ENCODE peak calls at places on chromosomes 11 and 22, in six cellular contexts. One of them, this sample, is unnamed. For H3K4me1, the result is how much of the 10 kb centered on the place peaks cover.

GRCh38 chr11:46345881-46346484 is 1.3 kb upstream of the DGKZ start:
- DNase-seq in A673: no peak
- DNase-seq in OCI-LY7: no peak
- DNase-seq in spleen: peak
- DNase-seq in mammary epithelial cell: peak
- DNase-seq in cardiac muscle cell: no peak
- DNase-seq in this sample: no peak

GRCh38 chr11:43830928-43831440 is 49.6 kb upstream of the ALKBH3 start:
- DNase-seq in A673: peak
- DNase-seq in OCI-LY7: no peak
- DNase-seq in spleen: no peak
- DNase-seq in mammary epithelial cell: peak
- DNase-seq in cardiac muscle cell: peak
- DNase-seq in this sample: peak

GRCh38 chr11:14422052-14422813 is 63.2 kb upstream of the RRAS2 start:
- DNase-seq in A673: peak
- DNase-seq in OCI-LY7: no peak
- DNase-seq in spleen: peak
- DNase-seq in mammary epithelial cell: peak
- DNase-seq in cardiac muscle cell: peak
- DNase-seq in this sample: peak

GRCh38 chr11:74870485-74870884 is 78.4 kb downstream of the XRRA1 start:
- DNase-seq in A673: peak
- DNase-seq in OCI-LY7: peak
- DNase-seq in spleen: no peak
- DNase-seq in mammary epithelial cell: peak
- DNase-seq in cardiac muscle cell: peak
- DNase-seq in this sample: no peak

GRCh38 chr11:10302294-10302743 is 2.6 kb upstream of the ADM start:
- DNase-seq in A673: no peak
- DNase-seq in OCI-LY7: no peak
- DNase-seq in spleen: peak
- DNase-seq in mammary epithelial cell: no peak
- DNase-seq in cardiac muscle cell: peak
- DNase-seq in this sample: peak

GRCh38 chr11:72426758-72427157 is 7.6 kb downstream of the CLPB start:
- DNase-seq in A673: no peak
- DNase-seq in OCI-LY7: no peak
- DNase-seq in spleen: no peak
- DNase-seq in mammary epithelial cell: no peak
- DNase-seq in cardiac muscle cell: no peak
- DNase-seq in this sample: no peak

GRCh38 chr11:125070699-125071254 is 7.7 kb downstream of the SLC37A2 start:
- DNase-seq in A673: no peak
- DNase-seq in OCI-LY7: peak
- DNase-seq in spleen: peak
- DNase-seq in mammary epithelial cell: peak
- DNase-seq in cardiac muscle cell: peak
- DNase-seq in this sample: peak

GRCh38 chr11:65425105-65425970 is 2.7 kb downstream of the NEAT1 start:
- DNase-seq in A673: peak
- DNase-seq in OCI-LY7: peak
- DNase-seq in spleen: peak
- DNase-seq in mammary epithelial cell: peak
- DNase-seq in cardiac muscle cell: peak
- DNase-seq in this sample: no peak

GRCh38 chr22:22060200-22061084 is 77.9 kb upstream of the TOP3B start:
- DNase-seq in A673: peak
- DNase-seq in OCI-LY7: peak
- DNase-seq in spleen: peak
- DNase-seq in mammary epithelial cell: peak
- DNase-seq in cardiac muscle cell: peak
- DNase-seq in this sample: no peak

GRCh38 chr11:65872555-65873279 is at the start of gene EFEMP2:
- DNase-seq in A673: no peak
- DNase-seq in OCI-LY7: no peak
- DNase-seq in spleen: peak
- DNase-seq in mammary epithelial cell: no peak
- DNase-seq in cardiac muscle cell: peak
- DNase-seq in this sample: no peak

GRCh38 chr11:73478737-73479347 is 102.6 kb downstream of the RELT start:
- DNase-seq in A673: peak
- DNase-seq in OCI-LY7: peak
- DNase-seq in spleen: no peak
- DNase-seq in mammary epithelial cell: peak
- DNase-seq in cardiac muscle cell: peak
- DNase-seq in this sample: peak

GRCh38 chr11:76233936-76234703 is 27.8 kb upstream of the WNT11 start:
- DNase-seq in A673: peak
- DNase-seq in OCI-LY7: peak
- DNase-seq in spleen: peak
- DNase-seq in mammary epithelial cell: peak
- DNase-seq in cardiac muscle cell: peak
- DNase-seq in this sample: no peak

GRCh38 chr11:35007277-35007676 is 90.9 kb downstream of the PDHX start:
- DNase-seq in A673: no peak
- DNase-seq in OCI-LY7: no peak
- DNase-seq in spleen: no peak
- DNase-seq in mammary epithelial cell: no peak
- DNase-seq in cardiac muscle cell: no peak
- DNase-seq in this sample: no peak

GRCh38 chr11:106461148-106461547 is 383.7 kb downstream of the AASDHPPT start:
- DNase-seq in A673: no peak
- DNase-seq in OCI-LY7: no peak
- DNase-seq in spleen: no peak
- DNase-seq in mammary epithelial cell: no peak
- DNase-seq in cardiac muscle cell: no peak
- DNase-seq in this sample: no peak

GRCh38 chr22:48975886-48976285 is 851.8 kb downstream of the BRD1 start:
- DNase-seq in A673: peak
- DNase-seq in OCI-LY7: no peak
- DNase-seq in spleen: no peak
- DNase-seq in mammary epithelial cell: no peak
- DNase-seq in cardiac muscle cell: no peak
- DNase-seq in this sample: no peak

GRCh38 chr11:119896387-119897045 is 167.5 kb upstream of the NECTIN1 start:
- DNase-seq in A673: no peak
- DNase-seq in OCI-LY7: no peak
- DNase-seq in spleen: peak
- DNase-seq in mammary epithelial cell: no peak
- DNase-seq in cardiac muscle cell: no peak
- DNase-seq in this sample: no peak

GRCh38 chr11:70242885-70243284 is 27.6 kb upstream of the PPFIA1 start:
- DNase-seq in A673: no peak
- DNase-seq in OCI-LY7: no peak
- DNase-seq in spleen: no peak
- DNase-seq in mammary epithelial cell: no peak
- DNase-seq in cardiac muscle cell: no peak
- DNase-seq in this sample: no peak

GRCh38 chr11:113974741-113975470 is at the start of gene HTR3A:
- DNase-seq in A673: peak
- DNase-seq in OCI-LY7: no peak
- DNase-seq in spleen: no peak
- DNase-seq in mammary epithelial cell: no peak
- DNase-seq in cardiac muscle cell: peak
- DNase-seq in this sample: no peak

GRCh38 chr22:25680949-25681348 is 61.0 kb upstream of the MYO18B start:
- DNase-seq in A673: no peak
- DNase-seq in OCI-LY7: no peak
- DNase-seq in spleen: no peak
- DNase-seq in mammary epithelial cell: no peak
- DNase-seq in cardiac muscle cell: no peak
- DNase-seq in this sample: no peak

GRCh38 chr22:19598054-19598855 is 74.0 kb upstream of the CLDN5 start:
- DNase-seq in A673: no peak
- DNase-seq in OCI-LY7: peak
- DNase-seq in spleen: peak
- DNase-seq in mammary epithelial cell: peak
- DNase-seq in cardiac muscle cell: no peak
- DNase-seq in this sample: peak

GRCh38 chr11:102989379-102990047 is 34.0 kb upstream of the MMP13 start:
- DNase-seq in A673: no peak
- DNase-seq in OCI-LY7: no peak
- DNase-seq in spleen: no peak
- DNase-seq in mammary epithelial cell: no peak
- DNase-seq in cardiac muscle cell: no peak
- DNase-seq in this sample: no peak

GRCh38 chr22:42207918-42208317 is 62.5 kb downstream of the TCF20 start:
- DNase-seq in A673: no peak
- DNase-seq in OCI-LY7: no peak
- DNase-seq in spleen: no peak
- DNase-seq in mammary epithelial cell: no peak
- DNase-seq in cardiac muscle cell: no peak
- DNase-seq in this sample: no peak

GRCh38 chr11:98940913-98941312 is 79.8 kb upstream of the CNTN5 start:
- DNase-seq in A673: no peak
- DNase-seq in OCI-LY7: no peak
- DNase-seq in spleen: no peak
- DNase-seq in mammary epithelial cell: no peak
- DNase-seq in cardiac muscle cell: no peak
- DNase-seq in this sample: peak

GRCh38 chr11:62565100-62565802 is 8.4 kb downstream of the EEF1G start:
- DNase-seq in A673: no peak
- DNase-seq in OCI-LY7: no peak
- DNase-seq in spleen: peak
- DNase-seq in mammary epithelial cell: no peak
- DNase-seq in cardiac muscle cell: no peak
- DNase-seq in this sample: no peak

GRCh38 chr22:24698266-24698926 is 76.1 kb downstream of the PIWIL3 start:
- DNase-seq in A673: no peak
- DNase-seq in OCI-LY7: no peak
- DNase-seq in spleen: no peak
- DNase-seq in mammary epithelial cell: no peak
- DNase-seq in cardiac muscle cell: no peak
- DNase-seq in this sample: no peak

DNA sequence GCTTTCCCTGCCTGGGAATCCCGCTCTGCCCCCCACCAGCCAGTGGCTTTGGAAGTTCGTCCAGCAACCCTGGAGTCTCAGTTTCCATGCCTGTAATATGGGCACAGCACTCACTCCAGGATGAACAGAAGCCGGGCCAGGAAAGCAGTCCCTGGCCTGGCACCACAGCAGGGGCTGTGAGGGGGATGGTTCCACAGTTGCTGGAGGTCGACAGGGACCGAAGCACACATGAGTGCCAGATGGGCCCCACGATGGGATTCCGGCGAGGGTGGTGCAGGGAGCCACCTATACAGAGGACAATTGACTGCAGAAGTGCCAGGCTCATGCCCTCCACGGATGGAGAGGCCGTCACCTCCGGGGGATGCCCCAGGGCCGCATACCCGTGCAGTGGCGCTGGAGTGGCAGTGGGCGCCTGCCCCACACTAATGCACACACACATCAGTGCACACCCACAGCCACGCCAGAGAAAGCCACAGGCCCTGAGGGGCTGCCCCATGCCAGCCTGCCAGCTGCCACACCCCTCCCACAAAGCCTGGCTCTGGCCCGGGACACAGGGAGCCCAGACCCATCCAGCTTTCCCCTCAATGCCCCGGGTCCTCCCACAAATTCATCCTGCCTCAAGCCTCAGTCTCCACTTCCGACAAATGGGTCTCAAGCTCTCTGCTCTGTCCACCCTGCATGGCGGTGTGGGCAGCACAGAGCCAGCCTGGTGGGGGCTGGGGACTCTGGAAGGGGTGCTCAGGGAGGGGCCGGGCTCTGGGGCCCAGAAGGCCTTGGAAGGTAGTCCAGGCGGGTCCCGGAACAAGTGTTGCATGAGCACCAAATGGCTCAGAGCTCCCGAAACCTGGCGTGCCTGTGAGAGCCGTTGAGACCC is 9.7 kb downstream of the ASCL2 start:
- DNase-seq in A673: no peak
- DNase-seq in OCI-LY7: no peak
- DNase-seq in spleen: peak
- DNase-seq in mammary epithelial cell: no peak
- DNase-seq in cardiac muscle cell: no peak
- DNase-seq in this sample: no peak
- H3K4me1 ChIP-seq in A673: under half
- H3K4me1 ChIP-seq in OCI-LY7: under half
- H3K4me1 ChIP-seq in spleen: under half
- H3K4me1 ChIP-seq in mammary epithelial cell: under half
- H3K4me1 ChIP-seq in cardiac muscle cell: under half
- H3K4me1 ChIP-seq in this sample: under half

GRCh38 chr22:46087336-46087690 is 63.0 kb upstream of the PPARA start:
- DNase-seq in A673: no peak
- DNase-seq in OCI-LY7: no peak
- DNase-seq in spleen: no peak
- DNase-seq in mammary epithelial cell: no peak
- DNase-seq in cardiac muscle cell: no peak
- DNase-seq in this sample: no peak

GRCh38 chr22:46087816-46088277 is 62.5 kb upstream of the PPARA start:
- DNase-seq in A673: peak
- DNase-seq in OCI-LY7: no peak
- DNase-seq in spleen: peak
- DNase-seq in mammary epithelial cell: peak
- DNase-seq in cardiac muscle cell: peak
- DNase-seq in this sample: peak

GRCh38 chr22:46084943-46085830 is 65.1 kb upstream of the PPARA start:
- DNase-seq in A673: peak
- DNase-seq in OCI-LY7: no peak
- DNase-seq in spleen: peak
- DNase-seq in mammary epithelial cell: peak
- DNase-seq in cardiac muscle cell: peak
- DNase-seq in this sample: peak

GRCh38 chr22:46085831-46086576 is 64.3 kb upstream of the PPARA start:
- DNase-seq in A673: peak
- DNase-seq in OCI-LY7: no peak
- DNase-seq in spleen: peak
- DNase-seq in mammary epithelial cell: peak
- DNase-seq in cardiac muscle cell: peak
- DNase-seq in this sample: no peak

GRCh38 chr22:46086577-46087335 is 63.6 kb upstream of the PPARA start:
- DNase-seq in A673: no peak
- DNase-seq in OCI-LY7: no peak
- DNase-seq in spleen: peak
- DNase-seq in mammary epithelial cell: peak
- DNase-seq in cardiac muscle cell: no peak
- DNase-seq in this sample: peak
- H3K27ac ChIP-seq in A673: peak
- H3K27ac ChIP-seq in OCI-LY7: no peak
- H3K27ac ChIP-seq in spleen: peak
- H3K27ac ChIP-seq in mammary epithelial cell: peak
- H3K27ac ChIP-seq in cardiac muscle cell: no peak
- H3K27ac ChIP-seq in this sample: peak

DNA sequence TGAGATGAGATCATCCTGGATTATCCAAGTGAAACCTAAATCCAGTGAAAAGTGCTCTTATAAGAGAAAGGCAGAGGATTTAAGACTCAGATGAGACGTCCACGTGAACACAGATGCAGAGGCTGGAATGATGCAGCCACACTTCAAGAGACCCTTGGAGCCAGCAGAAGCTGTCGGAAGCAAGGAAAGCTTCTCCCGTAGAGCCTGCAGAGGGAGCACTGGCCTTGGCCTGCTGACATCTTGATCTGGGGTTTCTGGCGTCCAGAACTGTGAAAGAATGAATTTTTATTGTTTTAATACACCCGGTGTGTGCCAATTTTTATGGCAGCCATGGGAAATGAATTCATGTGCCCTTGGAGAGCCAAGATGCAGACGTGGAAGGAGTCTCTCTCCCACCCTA is 407.0 kb upstream of the B3GAT1 start:
- DNase-seq in A673: no peak
- DNase-seq in OCI-LY7: no peak
- DNase-seq in spleen: no peak
- DNase-seq in mammary epithelial cell: no peak
- DNase-seq in cardiac muscle cell: no peak
- DNase-seq in this sample: no peak
- TF ChIP-seq CTCF in A673: peak
- TF ChIP-seq CTCF in OCI-LY7: no peak
- TF ChIP-seq CTCF in spleen: no peak
- TF ChIP-seq CTCF in mammary epithelial cell: no peak
- TF ChIP-seq CTCF in cardiac muscle cell: no peak
- TF ChIP-seq CTCF in this sample: no peak

GRCh38 chr11:931385-931784 is 5.7 kb downstream of the AP2A2 start:
- DNase-seq in A673: no peak
- DNase-seq in OCI-LY7: no peak
- DNase-seq in spleen: no peak
- DNase-seq in mammary epithelial cell: no peak
- DNase-seq in cardiac muscle cell: peak
- DNase-seq in this sample: no peak
- H3K4me1 ChIP-seq in A673: under half
- H3K4me1 ChIP-seq in OCI-LY7: under half
- H3K4me1 ChIP-seq in spleen: half or more
- H3K4me1 ChIP-seq in mammary epithelial cell: under half
- H3K4me1 ChIP-seq in cardiac muscle cell: under half
- H3K4me1 ChIP-seq in this sample: under half